ENCODE peak calls at places on chromosome 18, in nine cellular contexts. Z is islet precursor cell; D is KG1; L is EH; E is effector CD4-positive, alpha-beta T cell; F is NCI-H1105 treated with DMSO at 0.1 percent for 48 hours; W is amniotic stem cell; S is prostate gland; V is LHCN-M2. B is an unnamed sample.

GRCh38 chr18:48230459-48231113 is 178.6 kb downstream of the ZBTB7C start:
- DNase-seq in Z (peak), D (no peak), L (peak), E (no peak), F (peak), W (no peak), S (peak), V (peak), B (peak)

GRCh38 chr18:22447770-22448169 is 30.1 kb upstream of the CTAGE1 start:
- DNase-seq in Z (no peak), D (no peak), L (peak), E (no peak), F (no peak), W (no peak), S (no peak), V (no peak), B (no peak)

GRCh38 chr18:35777042-35777441 is 195.4 kb upstream of the RMP24 start:
- DNase-seq in Z (no peak), D (no peak), L (no peak), E (no peak), F (no peak), W (no peak), S (no peak), V (no peak), B (no peak)

GRCh38 chr18:10860937-10861336 is 288.4 kb downstream of the PIEZO2 start:
- DNase-seq in Z (peak), D (no peak), L (no peak), E (no peak), F (no peak), W (no peak), S (no peak), V (no peak), B (peak)

GRCh38 chr18:363327-364115 is 95.7 kb upstream of the THOC1 start:
- DNase-seq in Z (no peak), D (no peak), L (peak), E (no peak), F (no peak), W (no peak), S (no peak), V (peak), B (no peak)

GRCh38 chr18:59063912-59064311 is 75.8 kb upstream of the SEC11C start:
- DNase-seq in Z (no peak), D (no peak), L (peak), E (no peak), F (no peak), W (no peak), S (no peak), V (no peak), B (no peak)

GRCh38 chr18:3692113-3692621 is 242.2 kb downstream of the TGIF1 start:
- DNase-seq in Z (no peak), D (no peak), L (no peak), E (no peak), F (peak), W (no peak), S (no peak), V (no peak), B (no peak)

GRCh38 chr18:57759650-57760049 is 43.5 kb downstream of the ATP8B1 start:
- DNase-seq in Z (no peak), D (no peak), L (no peak), E (no peak), F (no peak), W (no peak), S (no peak), V (no peak), B (no peak)

GRCh38 chr18:12359515-12359927 is 17.5 kb downstream of the AFG3L2 start:
- DNase-seq in Z (no peak), D (no peak), L (peak), E (no peak), F (no peak), W (no peak), S (no peak), V (no peak), B (no peak)

GRCh38 chr18:63016270-63016669 is 300.9 kb downstream of the PHLPP1 start:
- DNase-seq in Z (no peak), D (peak), L (peak), E (peak), F (peak), W (peak), S (peak), V (peak), B (peak)

GRCh38 chr18:39701839-39702238 is 2136.2 kb upstream of the CELF4 start:
- DNase-seq in Z (no peak), D (no peak), L (peak), E (no peak), F (no peak), W (no peak), S (no peak), V (peak), B (no peak)

GRCh38 chr18:73933666-73934065 is 214.0 kb downstream of the FBXO15 start:
- DNase-seq in Z (no peak), D (no peak), L (no peak), E (no peak), F (no peak), W (no peak), S (no peak), V (no peak), B (no peak)

GRCh38 chr18:58335223-58335622 is 291.2 kb downstream of the NEDD4L start:
- DNase-seq in Z (no peak), D (no peak), L (no peak), E (no peak), F (no peak), W (no peak), S (no peak), V (no peak), B (no peak)

GRCh38 chr18:33231474-33232317 is 208.8 kb downstream of the CCDC178 start:
- DNase-seq in Z (peak), D (peak), L (peak), E (no peak), F (peak), W (peak), S (peak), V (peak), B (peak)

GRCh38 chr18:69257861-69258458 is 142.7 kb upstream of the DOK6 start:
- DNase-seq in Z (no peak), D (no peak), L (peak), E (no peak), F (no peak), W (peak), S (no peak), V (peak), B (no peak)

GRCh38 chr18:21391074-21391673 is 149.1 kb downstream of the GREB1L start:
- DNase-seq in Z (peak), D (no peak), L (peak), E (no peak), F (no peak), W (peak), S (no peak), V (peak), B (no peak)